ENCODE peak calls at places on chromosomes 1 and 21, in nine cellular contexts. One of them, this sample, is unnamed.

GRCh38 chr1:56837244-56837926 is 17.2 kb upstream of the C8A start:
- DNase-seq in NCI-H1092 treated with DMSO at 0.1 percent for 48 hours: no peak
- DNase-seq in immature natural killer cell: no peak
- DNase-seq in HAP-1: no peak
- DNase-seq in endothelial cell of umbilical vein: no peak
- DNase-seq in stomach: no peak
- DNase-seq in ascending aorta: no peak
- DNase-seq in effector memory CD8-positive, alpha-beta T cell: no peak
- DNase-seq in activated T-cell treated with anti-CD3 and anti-CD28 coated beads for 24 hours: no peak
- DNase-seq in this sample: no peak

GRCh38 chr1:6612641-6613360 is 730 bp upstream of the PHF13 start:
- DNase-seq in activated T-cell treated with anti-CD3 and anti-CD28 coated beads for 24 hours: peak
- DNase-seq in endothelial cell of umbilical vein: peak
- DNase-seq in immature natural killer cell: peak
- DNase-seq in ascending aorta: no peak
- DNase-seq in stomach: peak
- DNase-seq in effector memory CD8-positive, alpha-beta T cell: no peak
- DNase-seq in HAP-1: peak
- DNase-seq in NCI-H1092 treated with DMSO at 0.1 percent for 48 hours: no peak
- DNase-seq in this sample: no peak

GRCh38 chr21:46183910-46184624 is at the start of gene SPATC1L:
- DNase-seq in NCI-H1092 treated with DMSO at 0.1 percent for 48 hours: peak
- DNase-seq in immature natural killer cell: no peak
- DNase-seq in effector memory CD8-positive, alpha-beta T cell: no peak
- DNase-seq in ascending aorta: peak
- DNase-seq in endothelial cell of umbilical vein: peak
- DNase-seq in activated T-cell treated with anti-CD3 and anti-CD28 coated beads for 24 hours: peak
- DNase-seq in stomach: peak
- DNase-seq in HAP-1: no peak
- DNase-seq in this sample: peak

GRCh38 chr1:112322983-112323678 is 72.9 kb upstream of the CTTNBP2NL start:
- DNase-seq in ascending aorta: no peak
- DNase-seq in NCI-H1092 treated with DMSO at 0.1 percent for 48 hours: no peak
- DNase-seq in activated T-cell treated with anti-CD3 and anti-CD28 coated beads for 24 hours: no peak
- DNase-seq in HAP-1: no peak
- DNase-seq in stomach: no peak
- DNase-seq in effector memory CD8-positive, alpha-beta T cell: no peak
- DNase-seq in immature natural killer cell: no peak
- DNase-seq in endothelial cell of umbilical vein: no peak
- DNase-seq in this sample: no peak

GRCh38 chr1:5973771-5974170 is 18.5 kb downstream of the NPHP4 start:
- DNase-seq in HAP-1: no peak
- DNase-seq in NCI-H1092 treated with DMSO at 0.1 percent for 48 hours: no peak
- DNase-seq in effector memory CD8-positive, alpha-beta T cell: no peak
- DNase-seq in activated T-cell treated with anti-CD3 and anti-CD28 coated beads for 24 hours: no peak
- DNase-seq in immature natural killer cell: no peak
- DNase-seq in endothelial cell of umbilical vein: no peak
- DNase-seq in ascending aorta: no peak
- DNase-seq in stomach: no peak
- DNase-seq in this sample: peak

GRCh38 chr1:110542730-110543129 is 23.8 kb upstream of the KCNA10 start:
- DNase-seq in immature natural killer cell: peak
- DNase-seq in ascending aorta: no peak
- DNase-seq in effector memory CD8-positive, alpha-beta T cell: no peak
- DNase-seq in endothelial cell of umbilical vein: peak
- DNase-seq in stomach: no peak
- DNase-seq in HAP-1: peak
- DNase-seq in NCI-H1092 treated with DMSO at 0.1 percent for 48 hours: no peak
- DNase-seq in activated T-cell treated with anti-CD3 and anti-CD28 coated beads for 24 hours: no peak
- DNase-seq in this sample: no peak

GRCh38 chr1:177780096-177780700 is 189.7 kb downstream of the SEC16B start:
- DNase-seq in NCI-H1092 treated with DMSO at 0.1 percent for 48 hours: peak
- DNase-seq in effector memory CD8-positive, alpha-beta T cell: no peak
- DNase-seq in immature natural killer cell: no peak
- DNase-seq in activated T-cell treated with anti-CD3 and anti-CD28 coated beads for 24 hours: no peak
- DNase-seq in HAP-1: peak
- DNase-seq in stomach: no peak
- DNase-seq in endothelial cell of umbilical vein: peak
- DNase-seq in ascending aorta: no peak
- DNase-seq in this sample: no peak

GRCh38 chr1:28518745-28519341 is 13.0 kb downstream of the RCC1 start:
- DNase-seq in activated T-cell treated with anti-CD3 and anti-CD28 coated beads for 24 hours: peak
- DNase-seq in immature natural killer cell: peak
- DNase-seq in HAP-1: peak
- DNase-seq in endothelial cell of umbilical vein: no peak
- DNase-seq in NCI-H1092 treated with DMSO at 0.1 percent for 48 hours: peak
- DNase-seq in ascending aorta: no peak
- DNase-seq in effector memory CD8-positive, alpha-beta T cell: peak
- DNase-seq in stomach: no peak
- DNase-seq in this sample: no peak

GRCh38 chr1:110155878-110156522 is 5.7 kb downstream of the SLC6A17 start:
- DNase-seq in stomach: peak
- DNase-seq in activated T-cell treated with anti-CD3 and anti-CD28 coated beads for 24 hours: no peak
- DNase-seq in ascending aorta: no peak
- DNase-seq in NCI-H1092 treated with DMSO at 0.1 percent for 48 hours: no peak
- DNase-seq in immature natural killer cell: peak
- DNase-seq in HAP-1: peak
- DNase-seq in effector memory CD8-positive, alpha-beta T cell: peak
- DNase-seq in endothelial cell of umbilical vein: peak
- DNase-seq in this sample: no peak

GRCh38 chr1:153428790-153429189 is 12.5 kb downstream of the S100A7A start:
- DNase-seq in stomach: no peak
- DNase-seq in HAP-1: no peak
- DNase-seq in ascending aorta: no peak
- DNase-seq in endothelial cell of umbilical vein: no peak
- DNase-seq in NCI-H1092 treated with DMSO at 0.1 percent for 48 hours: peak
- DNase-seq in immature natural killer cell: no peak
- DNase-seq in effector memory CD8-positive, alpha-beta T cell: no peak
- DNase-seq in activated T-cell treated with anti-CD3 and anti-CD28 coated beads for 24 hours: no peak
- DNase-seq in this sample: no peak

GRCh38 chr1:1437904-1438376 is 2.5 kb downstream of the VWA1 start:
- DNase-seq in activated T-cell treated with anti-CD3 and anti-CD28 coated beads for 24 hours: no peak
- DNase-seq in effector memory CD8-positive, alpha-beta T cell: no peak
- DNase-seq in stomach: peak
- DNase-seq in immature natural killer cell: no peak
- DNase-seq in HAP-1: no peak
- DNase-seq in NCI-H1092 treated with DMSO at 0.1 percent for 48 hours: no peak
- DNase-seq in ascending aorta: no peak
- DNase-seq in endothelial cell of umbilical vein: no peak
- DNase-seq in this sample: no peak

GRCh38 chr1:40820251-40820797 is 36.7 kb downstream of the KCNQ4 start:
- DNase-seq in effector memory CD8-positive, alpha-beta T cell: no peak
- DNase-seq in immature natural killer cell: no peak
- DNase-seq in NCI-H1092 treated with DMSO at 0.1 percent for 48 hours: no peak
- DNase-seq in HAP-1: peak
- DNase-seq in ascending aorta: no peak
- DNase-seq in endothelial cell of umbilical vein: no peak
- DNase-seq in activated T-cell treated with anti-CD3 and anti-CD28 coated beads for 24 hours: no peak
- DNase-seq in stomach: no peak
- DNase-seq in this sample: no peak

GRCh38 chr1:103160281-103160680 is 52.0 kb upstream of the COL11A1 start:
- DNase-seq in endothelial cell of umbilical vein: no peak
- DNase-seq in ascending aorta: no peak
- DNase-seq in stomach: no peak
- DNase-seq in effector memory CD8-positive, alpha-beta T cell: no peak
- DNase-seq in immature natural killer cell: no peak
- DNase-seq in NCI-H1092 treated with DMSO at 0.1 percent for 48 hours: no peak
- DNase-seq in activated T-cell treated with anti-CD3 and anti-CD28 coated beads for 24 hours: no peak
- DNase-seq in HAP-1: no peak
- DNase-seq in this sample: no peak

GRCh38 chr1:173392895-173393654 is 84.1 kb upstream of the PRDX6 start:
- DNase-seq in activated T-cell treated with anti-CD3 and anti-CD28 coated beads for 24 hours: no peak
- DNase-seq in HAP-1: no peak
- DNase-seq in NCI-H1092 treated with DMSO at 0.1 percent for 48 hours: no peak
- DNase-seq in ascending aorta: no peak
- DNase-seq in endothelial cell of umbilical vein: peak
- DNase-seq in stomach: no peak
- DNase-seq in immature natural killer cell: no peak
- DNase-seq in effector memory CD8-positive, alpha-beta T cell: no peak
- DNase-seq in this sample: no peak

GRCh38 chr1:78303620-78304019 is 187.2 kb upstream of the PTGFR start:
- DNase-seq in activated T-cell treated with anti-CD3 and anti-CD28 coated beads for 24 hours: no peak
- DNase-seq in endothelial cell of umbilical vein: peak
- DNase-seq in ascending aorta: peak
- DNase-seq in immature natural killer cell: no peak
- DNase-seq in NCI-H1092 treated with DMSO at 0.1 percent for 48 hours: no peak
- DNase-seq in HAP-1: no peak
- DNase-seq in stomach: no peak
- DNase-seq in effector memory CD8-positive, alpha-beta T cell: no peak
- DNase-seq in this sample: no peak

GRCh38 chr1:92228401-92228800 is 10.7 kb downstream of the C1orf146 start:
- DNase-seq in effector memory CD8-positive, alpha-beta T cell: no peak
- DNase-seq in immature natural killer cell: no peak
- DNase-seq in HAP-1: no peak
- DNase-seq in endothelial cell of umbilical vein: no peak
- DNase-seq in ascending aorta: no peak
- DNase-seq in activated T-cell treated with anti-CD3 and anti-CD28 coated beads for 24 hours: no peak
- DNase-seq in NCI-H1092 treated with DMSO at 0.1 percent for 48 hours: no peak
- DNase-seq in stomach: no peak
- DNase-seq in this sample: no peak

GRCh38 chr21:17585875-17586450 is 26.7 kb downstream of the BTG3 start:
- DNase-seq in HAP-1: peak
- DNase-seq in immature natural killer cell: peak
- DNase-seq in activated T-cell treated with anti-CD3 and anti-CD28 coated beads for 24 hours: no peak
- DNase-seq in effector memory CD8-positive, alpha-beta T cell: no peak
- DNase-seq in stomach: no peak
- DNase-seq in ascending aorta: no peak
- DNase-seq in endothelial cell of umbilical vein: peak
- DNase-seq in NCI-H1092 treated with DMSO at 0.1 percent for 48 hours: peak
- DNase-seq in this sample: no peak

GRCh38 chr1:12201343-12202189 is 28.3 kb upstream of the VPS13D start:
- DNase-seq in effector memory CD8-positive, alpha-beta T cell: peak
- DNase-seq in immature natural killer cell: peak
- DNase-seq in ascending aorta: no peak
- DNase-seq in NCI-H1092 treated with DMSO at 0.1 percent for 48 hours: no peak
- DNase-seq in endothelial cell of umbilical vein: no peak
- DNase-seq in stomach: no peak
- DNase-seq in activated T-cell treated with anti-CD3 and anti-CD28 coated beads for 24 hours: no peak
- DNase-seq in HAP-1: no peak
- DNase-seq in this sample: no peak

GRCh38 chr1:221429262-221429661 is 312.6 kb downstream of the DUSP10 start:
- DNase-seq in effector memory CD8-positive, alpha-beta T cell: no peak
- DNase-seq in ascending aorta: no peak
- DNase-seq in immature natural killer cell: no peak
- DNase-seq in activated T-cell treated with anti-CD3 and anti-CD28 coated beads for 24 hours: no peak
- DNase-seq in NCI-H1092 treated with DMSO at 0.1 percent for 48 hours: no peak
- DNase-seq in stomach: no peak
- DNase-seq in HAP-1: no peak
- DNase-seq in endothelial cell of umbilical vein: no peak
- DNase-seq in this sample: no peak

GRCh38 chr1:46450160-46450517 is 39.5 kb upstream of the DMBX1 start:
- DNase-seq in immature natural killer cell: no peak
- DNase-seq in stomach: no peak
- DNase-seq in effector memory CD8-positive, alpha-beta T cell: no peak
- DNase-seq in activated T-cell treated with anti-CD3 and anti-CD28 coated beads for 24 hours: no peak
- DNase-seq in endothelial cell of umbilical vein: no peak
- DNase-seq in NCI-H1092 treated with DMSO at 0.1 percent for 48 hours: no peak
- DNase-seq in HAP-1: no peak
- DNase-seq in ascending aorta: no peak
- DNase-seq in this sample: no peak

GRCh38 chr1:214603819-214604252 is 841 bp downstream of the CENPF start:
- DNase-seq in HAP-1: peak
- DNase-seq in effector memory CD8-positive, alpha-beta T cell: no peak
- DNase-seq in immature natural killer cell: no peak
- DNase-seq in NCI-H1092 treated with DMSO at 0.1 percent for 48 hours: peak
- DNase-seq in endothelial cell of umbilical vein: peak
- DNase-seq in stomach: no peak
- DNase-seq in activated T-cell treated with anti-CD3 and anti-CD28 coated beads for 24 hours: no peak
- DNase-seq in ascending aorta: no peak
- DNase-seq in this sample: no peak

GRCh38 chr1:45802343-45803298 is 791 bp upstream of the MAST2 start:
- DNase-seq in stomach: peak
- DNase-seq in ascending aorta: peak
- DNase-seq in HAP-1: peak
- DNase-seq in NCI-H1092 treated with DMSO at 0.1 percent for 48 hours: peak
- DNase-seq in endothelial cell of umbilical vein: peak
- DNase-seq in immature natural killer cell: no peak
- DNase-seq in activated T-cell treated with anti-CD3 and anti-CD28 coated beads for 24 hours: no peak
- DNase-seq in effector memory CD8-positive, alpha-beta T cell: no peak
- DNase-seq in this sample: peak

GRCh38 chr1:154983776-154984466 is 777 bp downstream of the FLAD1 start:
- DNase-seq in ascending aorta: no peak
- DNase-seq in endothelial cell of umbilical vein: no peak
- DNase-seq in effector memory CD8-positive, alpha-beta T cell: no peak
- DNase-seq in immature natural killer cell: no peak
- DNase-seq in NCI-H1092 treated with DMSO at 0.1 percent for 48 hours: no peak
- DNase-seq in stomach: no peak
- DNase-seq in activated T-cell treated with anti-CD3 and anti-CD28 coated beads for 24 hours: no peak
- DNase-seq in HAP-1: peak
- DNase-seq in this sample: no peak

GRCh38 chr1:162996261-162996660 is 72.9 kb upstream of the RGS4 start:
- DNase-seq in NCI-H1092 treated with DMSO at 0.1 percent for 48 hours: no peak
- DNase-seq in immature natural killer cell: no peak
- DNase-seq in ascending aorta: no peak
- DNase-seq in effector memory CD8-positive, alpha-beta T cell: no peak
- DNase-seq in endothelial cell of umbilical vein: no peak
- DNase-seq in activated T-cell treated with anti-CD3 and anti-CD28 coated beads for 24 hours: no peak
- DNase-seq in stomach: no peak
- DNase-seq in HAP-1: no peak
- DNase-seq in this sample: no peak

GRCh38 chr1:154847891-154848290 is 22.2 kb downstream of the KCNN3 start:
- DNase-seq in NCI-H1092 treated with DMSO at 0.1 percent for 48 hours: peak
- DNase-seq in immature natural killer cell: no peak
- DNase-seq in HAP-1: no peak
- DNase-seq in stomach: no peak
- DNase-seq in endothelial cell of umbilical vein: no peak
- DNase-seq in ascending aorta: no peak
- DNase-seq in activated T-cell treated with anti-CD3 and anti-CD28 coated beads for 24 hours: no peak
- DNase-seq in effector memory CD8-positive, alpha-beta T cell: no peak
- DNase-seq in this sample: peak

GRCh38 chr1:230698130-230698529 is 15.8 kb downstream of the AGT start:
- DNase-seq in activated T-cell treated with anti-CD3 and anti-CD28 coated beads for 24 hours: no peak
- DNase-seq in immature natural killer cell: no peak
- DNase-seq in endothelial cell of umbilical vein: no peak
- DNase-seq in effector memory CD8-positive, alpha-beta T cell: no peak
- DNase-seq in NCI-H1092 treated with DMSO at 0.1 percent for 48 hours: no peak
- DNase-seq in HAP-1: no peak
- DNase-seq in stomach: no peak
- DNase-seq in ascending aorta: no peak
- DNase-seq in this sample: no peak

GRCh38 chr1:39922139-39922757 is 20.5 kb upstream of the MYCL start:
- DNase-seq in activated T-cell treated with anti-CD3 and anti-CD28 coated beads for 24 hours: no peak
- DNase-seq in HAP-1: no peak
- DNase-seq in NCI-H1092 treated with DMSO at 0.1 percent for 48 hours: no peak
- DNase-seq in endothelial cell of umbilical vein: no peak
- DNase-seq in immature natural killer cell: no peak
- DNase-seq in effector memory CD8-positive, alpha-beta T cell: no peak
- DNase-seq in ascending aorta: no peak
- DNase-seq in stomach: no peak
- DNase-seq in this sample: no peak

GRCh38 chr1:112888630-112889029 is 67.4 kb downstream of the SLC16A1 start:
- DNase-seq in immature natural killer cell: no peak
- DNase-seq in activated T-cell treated with anti-CD3 and anti-CD28 coated beads for 24 hours: no peak
- DNase-seq in HAP-1: no peak
- DNase-seq in effector memory CD8-positive, alpha-beta T cell: no peak
- DNase-seq in stomach: no peak
- DNase-seq in NCI-H1092 treated with DMSO at 0.1 percent for 48 hours: no peak
- DNase-seq in endothelial cell of umbilical vein: no peak
- DNase-seq in ascending aorta: no peak
- DNase-seq in this sample: no peak

GRCh38 chr21:44993321-44994015 is 53.6 kb downstream of the SLX9 start:
- DNase-seq in effector memory CD8-positive, alpha-beta T cell: no peak
- DNase-seq in immature natural killer cell: no peak
- DNase-seq in HAP-1: no peak
- DNase-seq in endothelial cell of umbilical vein: no peak
- DNase-seq in stomach: no peak
- DNase-seq in ascending aorta: no peak
- DNase-seq in activated T-cell treated with anti-CD3 and anti-CD28 coated beads for 24 hours: no peak
- DNase-seq in NCI-H1092 treated with DMSO at 0.1 percent for 48 hours: no peak
- DNase-seq in this sample: no peak

GRCh38 chr1:19311503-19311930 is 427 bp downstream of the AKR7A2 start:
- DNase-seq in endothelial cell of umbilical vein: no peak
- DNase-seq in stomach: no peak
- DNase-seq in effector memory CD8-positive, alpha-beta T cell: no peak
- DNase-seq in ascending aorta: no peak
- DNase-seq in immature natural killer cell: peak
- DNase-seq in HAP-1: peak
- DNase-seq in activated T-cell treated with anti-CD3 and anti-CD28 coated beads for 24 hours: no peak
- DNase-seq in NCI-H1092 treated with DMSO at 0.1 percent for 48 hours: peak
- DNase-seq in this sample: peak

GRCh38 chr1:222912730-222913129 is 97.9 kb downstream of the DISP1 start:
- DNase-seq in effector memory CD8-positive, alpha-beta T cell: no peak
- DNase-seq in activated T-cell treated with anti-CD3 and anti-CD28 coated beads for 24 hours: no peak
- DNase-seq in HAP-1: no peak
- DNase-seq in endothelial cell of umbilical vein: no peak
- DNase-seq in NCI-H1092 treated with DMSO at 0.1 percent for 48 hours: no peak
- DNase-seq in ascending aorta: no peak
- DNase-seq in stomach: no peak
- DNase-seq in immature natural killer cell: no peak
- DNase-seq in this sample: no peak